ENCODE peak calls at places on chromosome 4, in four cellular contexts. D, N, J and Y are unnamed samples. For H3K4me1, the result is how much of the 10 kb centered on the place peaks cover.

GRCh38 chr4:55458164-55458563 is 62.4 kb downstream of the TMEM165 start:
- DNase-seq in D (no peak), N (peak), J (no peak), Y (no peak)

GRCh38 chr4:182213024-182213423 is 30.2 kb upstream of the TENM3 start:
- DNase-seq in D (no peak), N (no peak), J (no peak), Y (no peak)

GRCh38 chr4:129514852-129515251 is 418.9 kb downstream of the C4orf33 start:
- DNase-seq in D (no peak), N (no peak), J (no peak), Y (no peak)

GRCh38 chr4:182925298-182925738 is 8.1 kb upstream of the DCTD start:
- DNase-seq in D (peak), N (peak), J (no peak), Y (peak)

GRCh38 chr4:144176476-144176875 is 36.0 kb upstream of the GYPA start:
- DNase-seq in D (no peak), N (peak), J (no peak), Y (no peak)

GRCh38 chr4:105751718-105752299 is 43.2 kb downstream of the GSTCD start:
- DNase-seq in D (no peak), N (no peak), J (no peak), Y (no peak)

GRCh38 chr4:21801661-21802355 is 146.8 kb downstream of the KCNIP4 start:
- DNase-seq in D (no peak), N (no peak), J (no peak), Y (no peak)

GRCh38 chr4:91611786-91612185 is 692.0 kb upstream of the GRID2 start:
- DNase-seq in D (no peak), N (no peak), J (no peak), Y (no peak)

GRCh38 chr4:22485751-22486150 is 30.1 kb downstream of the ADGRA3 start:
- DNase-seq in D (no peak), N (peak), J (no peak), Y (no peak)

GRCh38 chr4:155603360-155603891 is 63.2 kb upstream of the GUCY1A1 start:
- DNase-seq in D (no peak), N (no peak), J (no peak), Y (no peak)

GRCh38 chr4:89290727-89291126 is 16.9 kb downstream of the GPRIN3 start:
- DNase-seq in D (peak), N (peak), J (no peak), Y (no peak)

GRCh38 chr4:81826336-81826735 is 354.6 kb upstream of the RASGEF1B start:
- DNase-seq in D (no peak), N (no peak), J (no peak), Y (no peak)

GRCh38 chr4:153725070-153725810 is 34.6 kb downstream of the RNF175 start:
- DNase-seq in D (no peak), N (no peak), J (no peak), Y (no peak)

GRCh38 chr4:15147709-15148651 is 145.7 kb downstream of the CPEB2 start:
- DNase-seq in D (peak), N (no peak), J (no peak), Y (no peak)

GRCh38 chr4:1534876-1535526 is 128.8 kb upstream of the NKX1-1 start:
- DNase-seq in D (no peak), N (no peak), J (peak), Y (peak)

GRCh38 chr4:102259081-102259480 is 86.2 kb downstream of the SLC39A8 start:
- DNase-seq in D (no peak), N (no peak), J (no peak), Y (no peak)

GRCh38 chr4:152666946-152667345 is 12.9 kb downstream of the TMEM154 start:
- DNase-seq in D (no peak), N (no peak), J (no peak), Y (no peak)

GRCh38 chr4:152668338-152668964 is 11.3 kb downstream of the TMEM154 start:
- DNase-seq in D (no peak), N (no peak), J (no peak), Y (no peak)

GRCh38 chr4:40349561-40350198 is 14.5 kb downstream of the CHRNA9 start:
- DNase-seq in D (no peak), N (no peak), J (no peak), Y (no peak)

GRCh38 chr4:51859476-51860032 is 16.6 kb downstream of the DCUN1D4 start:
- DNase-seq in D (no peak), N (no peak), J (no peak), Y (no peak)

GRCh38 chr4:4564522-4564921 is 22.7 kb upstream of the STX18 start:
- DNase-seq in D (no peak), N (no peak), J (no peak), Y (no peak)

GRCh38 chr4:47662975-47663374 is 174.9 kb downstream of the CORIN start:
- DNase-seq in D (no peak), N (peak), J (no peak), Y (no peak)

GRCh38 chr4:186475202-186475601 is 80.2 kb downstream of the MTNR1A start:
- DNase-seq in D (no peak), N (no peak), J (no peak), Y (no peak)

GRCh38 chr4:173575482-173576152 is 45.6 kb upstream of the HAND2 start:
- DNase-seq in D (no peak), N (no peak), J (no peak), Y (no peak)

GRCh38 chr4:25750874-25751273 is 95.2 kb downstream of the SLC34A2 start:
- DNase-seq in D (no peak), N (no peak), J (no peak), Y (no peak)
- H3K4me3 ChIP-seq in D (no peak), N (no peak), J (no peak), Y (no peak)

DNA sequence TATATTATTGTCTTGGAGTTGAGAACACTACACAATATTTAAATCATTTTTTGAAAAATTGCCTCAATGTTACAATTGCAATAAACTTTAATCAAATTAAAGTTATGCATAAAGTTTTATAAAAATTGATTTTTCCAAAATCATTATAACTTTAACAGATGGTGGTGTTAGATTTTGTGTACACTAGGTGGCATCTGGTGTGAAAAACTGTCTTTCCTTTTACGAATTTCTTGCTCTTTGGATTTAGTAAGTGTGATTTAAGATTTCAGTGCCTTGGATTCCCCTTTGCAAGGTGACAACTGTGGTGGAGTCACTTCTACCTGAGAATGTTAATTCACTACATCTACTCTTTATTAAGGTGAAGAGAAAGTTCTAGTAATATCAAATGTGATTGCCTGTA is 91.6 kb downstream of the AREG start:
- DNase-seq in D (no peak), N (no peak), J (no peak), Y (no peak)
- H3K4me1 ChIP-seq in D (under half), N (under half), J (under half), Y (under half)

DNA sequence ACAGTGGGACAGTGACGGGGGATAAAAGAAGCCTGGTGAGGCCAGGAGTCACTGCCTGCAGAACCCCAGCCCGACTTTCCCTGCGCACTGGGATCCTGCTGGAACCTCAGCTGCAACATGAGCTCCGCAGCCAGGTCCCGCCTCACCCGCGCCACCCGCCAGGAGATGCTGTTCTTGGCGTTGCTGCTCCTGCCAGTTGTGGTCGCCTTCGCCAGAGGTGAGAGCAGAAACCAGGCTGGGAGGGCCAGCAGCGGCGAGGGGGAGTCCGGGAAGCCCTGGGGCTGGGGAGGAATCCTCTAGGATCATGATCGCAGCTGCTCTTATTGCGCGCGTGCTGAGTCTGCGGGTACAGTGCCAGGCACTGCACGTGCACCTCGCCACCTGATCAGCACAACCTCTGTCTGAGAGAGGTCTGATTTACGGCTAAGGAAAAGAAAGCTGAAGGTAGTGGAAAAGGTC is at the start of gene PF4V1:
- DNase-seq in D (no peak), N (no peak), J (peak), Y (peak)
- TF ChIP-seq CTCF in D (no peak), N (peak), J (peak), Y (peak)

DNA sequence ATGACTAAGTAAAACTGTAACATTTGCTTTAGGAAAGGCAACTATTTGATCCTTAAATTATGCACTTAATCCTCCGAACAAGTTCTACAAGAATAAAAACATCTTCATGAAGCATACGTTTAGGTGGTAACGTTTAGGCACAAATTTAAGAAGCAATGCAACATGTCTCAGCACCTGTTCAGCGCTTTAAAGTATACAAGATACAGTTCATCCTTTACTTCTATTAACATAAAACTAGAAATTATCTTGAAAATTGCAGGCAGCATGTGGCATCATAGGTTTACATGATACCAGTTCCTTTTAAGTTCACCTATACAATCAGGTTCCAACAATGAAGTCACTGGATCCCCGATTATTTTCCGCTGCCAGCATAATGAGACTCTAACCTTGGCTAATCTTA is 1.5 kb downstream of the PLA2G12A start:
- DNase-seq in D (no peak), N (no peak), J (no peak), Y (no peak)
- H3K4me3 ChIP-seq in D (peak), N (peak), J (no peak), Y (peak)

GRCh38 chr4:57043304-57044251 is 64.9 kb downstream of the POLR2B start:
- DNase-seq in D (peak), N (no peak), J (no peak), Y (no peak)
- H3K4me1 ChIP-seq in D (under half), N (under half), J (half or more), Y (under half)

GRCh38 chr4:87649980-87650379 is at the start of gene DMP1:
- DNase-seq in D (no peak), N (no peak), J (no peak), Y (no peak)

DNA sequence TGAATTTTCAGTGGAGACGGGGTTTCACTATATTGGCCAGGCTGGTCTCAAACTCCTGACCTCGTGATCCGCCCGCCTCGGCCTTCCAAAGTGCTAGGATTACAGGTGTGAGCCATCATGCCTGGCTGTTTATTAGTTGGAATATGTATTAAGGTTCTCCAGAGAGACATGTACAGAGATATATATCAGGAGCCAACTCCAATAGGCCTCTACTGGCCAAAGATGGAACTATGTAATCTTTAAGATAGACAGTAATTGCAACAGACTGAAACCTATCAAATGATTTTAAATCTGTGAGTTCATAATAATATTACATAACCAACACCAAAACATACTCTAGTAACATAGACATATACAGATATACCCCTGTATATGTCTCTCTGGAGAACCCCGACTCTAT is 5.8 kb upstream of the DMP1 start:
- DNase-seq in D (no peak), N (no peak), J (no peak), Y (no peak)
- TF ChIP-seq CTCF in D (no peak), N (peak), J (no peak), Y (no peak)

GRCh38 chr4:176790398-176790797 is 2.3 kb downstream of the VEGFC start:
- DNase-seq in D (no peak), N (no peak), J (no peak), Y (no peak)
- H3K4me3 ChIP-seq in D (peak), N (no peak), J (no peak), Y (peak)